ENCODE peak calls at places on chromosome 21, in nine cellular contexts. C, G, N, T, V, Z, K, F and O are unnamed samples.

GRCh38 chr21:26966978-26967913 is at the start of gene ADAMTS5:
- DNase-seq in Z (no peak), N (peak; percentile 57), G (peak; percentile 84), F (no peak), K (peak; percentile 67), C (peak; percentile 80), V (peak; percentile 51), T (no peak), O (peak; percentile 55)

GRCh38 chr21:34722684-34723300 is 54.0 kb downstream of the CLIC6 start:
- DNase-seq in V (no peak), C (peak; percentile 35), T (peak; percentile 12), G (peak; percentile 86), N (no peak), K (no peak), Z (peak; percentile 38), F (no peak), O (no peak)

GRCh38 chr21:17613242-17613676 is 558 bp upstream of the BTG3 start:
- DNase-seq in V (no peak), N (peak; percentile 47), T (no peak), G (no peak), F (peak; percentile 87), Z (peak; percentile 29), K (peak; percentile 40), C (no peak), O (peak; percentile 23)

GRCh38 chr21:32414579-32415358 is 2.3 kb downstream of the EVA1C start:
- DNase-seq in T (no peak), F (no peak), V (no peak), C (peak; percentile 42), N (no peak), G (no peak), Z (no peak), K (peak; percentile 55), O (no peak)

GRCh38 chr21:25735895-25736597 is 1.3 kb downstream of the GABPA start:
- DNase-seq in Z (peak; percentile 32), F (no peak), V (no peak), G (no peak), K (peak; percentile 42), C (no peak), N (no peak), T (no peak), O (no peak)

GRCh38 chr21:25292396-25292795 is 314.9 kb downstream of the MRPL39 start:
- DNase-seq in F (no peak), G (no peak), Z (no peak), K (no peak), N (no peak), C (no peak), T (no peak), V (no peak), O (no peak)

GRCh38 chr21:22352088-22352487 is 1353.9 kb downstream of the NCAM2 start:
- DNase-seq in Z (no peak), K (no peak), F (no peak), N (no peak), G (no peak), V (no peak), C (no peak), T (no peak), O (no peak)

GRCh38 chr21:14482165-14482564 is 64.0 kb downstream of the SAMSN1 start:
- DNase-seq in V (no peak), G (no peak), Z (no peak), C (no peak), N (no peak), T (no peak), F (no peak), K (no peak), O (no peak)

GRCh38 chr21:32096411-32096810 is 182.4 kb downstream of the MIS18A start:
- DNase-seq in C (peak; percentile 56), N (no peak), V (no peak), Z (peak; percentile 11), F (no peak), G (peak; percentile 85), K (peak; percentile 12), T (no peak), O (peak; percentile 17)

GRCh38 chr21:45934570-45934969 is 47.0 kb upstream of the COL6A1 start:
- DNase-seq in N (no peak), F (no peak), C (no peak), Z (no peak), T (no peak), V (no peak), G (no peak), K (no peak), O (no peak)

GRCh38 chr21:29513535-29513934 is 214.8 kb downstream of the BACH1 start:
- DNase-seq in V (no peak), F (no peak), C (no peak), Z (no peak), K (no peak), G (no peak), T (no peak), N (no peak), O (no peak)
- TF ChIP-seq CTCF in V (no peak), F (no peak), C (no peak), Z (no peak), K (no peak), G (no peak), T (no peak), N (no peak), O (no peak)

GRCh38 chr21:35932232-35932911 is 128.0 kb downstream of the SETD4 start:
- DNase-seq in G (no peak), C (no peak), K (peak; percentile 91), Z (peak; percentile 91), F (peak; percentile 54), N (no peak), V (peak; percentile 53), T (no peak), O (peak; percentile 27)
- H3K27ac ChIP-seq in G (no peak overlapping the region), C (peak overlapping the region; percentile 76), K (no peak overlapping the region), Z (peak overlapping the region; percentile 66), F (peak overlapping the region; percentile 63), N (peak overlapping the region; percentile 66), V (peak overlapping the region; percentile 71), T (no peak overlapping the region), O (peak overlapping the region; percentile 91)

GRCh38 chr21:39183272-39184049 is at the start of gene PSMG1:
- DNase-seq in Z (peak; percentile 95), F (peak; percentile 98), V (peak; percentile 96), T (peak; percentile 87), K (peak; percentile 97), C (peak; percentile 94), N (peak; percentile 93), G (peak; percentile 98), O (peak; percentile 95)

GRCh38 chr21:39182016-39182415 is 1.2 kb downstream of the PSMG1 start:
- DNase-seq in F (no peak), T (no peak), N (no peak), G (no peak), C (no peak), K (no peak), Z (peak; percentile 21), V (no peak), O (no peak)

GRCh38 chr21:39181205-39181818 is 1.9 kb downstream of the PSMG1 start:
- DNase-seq in T (no peak), K (no peak), G (no peak), Z (no peak), V (no peak), N (no peak), C (no peak), F (no peak), O (no peak)

GRCh38 chr21:39182484-39183271 is 573 bp downstream of the PSMG1 start:
- DNase-seq in K (peak; percentile 18), C (no peak), F (no peak), T (no peak), V (no peak), G (no peak), Z (no peak), N (no peak), O (no peak)

DNA sequence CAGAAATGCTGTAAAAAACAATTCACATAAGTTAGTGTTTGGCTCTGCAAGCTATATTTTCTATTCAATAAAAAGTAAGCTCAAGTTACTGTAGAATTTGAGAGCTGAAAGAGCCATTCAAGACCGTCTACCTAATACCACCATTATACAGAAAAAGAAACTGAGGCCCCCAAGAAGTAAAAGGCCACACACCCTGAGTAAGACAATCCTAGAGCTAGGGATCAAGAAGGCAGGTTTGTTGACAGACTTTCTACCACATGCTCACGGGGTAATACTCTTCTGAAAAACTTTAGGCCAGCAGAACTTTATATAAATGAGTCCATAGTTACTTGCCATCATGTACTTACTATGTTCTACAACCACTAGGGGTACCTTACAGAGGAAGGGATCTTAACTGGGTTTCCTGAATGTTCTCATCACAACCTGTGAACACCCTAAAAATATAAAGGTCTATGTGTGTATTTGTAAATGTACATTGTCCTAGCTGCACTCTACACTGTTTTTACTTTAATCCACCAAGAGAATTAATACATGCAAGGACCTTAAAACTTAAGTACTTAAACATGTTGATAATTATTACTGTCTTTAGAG is 2.7 kb downstream of the PSMG1 start:
- DNase-seq in T (no peak), N (no peak), K (peak; percentile 12), C (no peak), F (no peak), V (no peak), Z (peak; percentile 52), G (no peak), O (no peak)
- TF ChIP-seq CTCF in T (peak; percentile 39), N (no peak), K (peak; percentile 19), C (peak; percentile 34), F (no peak), V (no peak), Z (peak; percentile 76), G (peak; percentile 62), O (peak; percentile 12)

DNA sequence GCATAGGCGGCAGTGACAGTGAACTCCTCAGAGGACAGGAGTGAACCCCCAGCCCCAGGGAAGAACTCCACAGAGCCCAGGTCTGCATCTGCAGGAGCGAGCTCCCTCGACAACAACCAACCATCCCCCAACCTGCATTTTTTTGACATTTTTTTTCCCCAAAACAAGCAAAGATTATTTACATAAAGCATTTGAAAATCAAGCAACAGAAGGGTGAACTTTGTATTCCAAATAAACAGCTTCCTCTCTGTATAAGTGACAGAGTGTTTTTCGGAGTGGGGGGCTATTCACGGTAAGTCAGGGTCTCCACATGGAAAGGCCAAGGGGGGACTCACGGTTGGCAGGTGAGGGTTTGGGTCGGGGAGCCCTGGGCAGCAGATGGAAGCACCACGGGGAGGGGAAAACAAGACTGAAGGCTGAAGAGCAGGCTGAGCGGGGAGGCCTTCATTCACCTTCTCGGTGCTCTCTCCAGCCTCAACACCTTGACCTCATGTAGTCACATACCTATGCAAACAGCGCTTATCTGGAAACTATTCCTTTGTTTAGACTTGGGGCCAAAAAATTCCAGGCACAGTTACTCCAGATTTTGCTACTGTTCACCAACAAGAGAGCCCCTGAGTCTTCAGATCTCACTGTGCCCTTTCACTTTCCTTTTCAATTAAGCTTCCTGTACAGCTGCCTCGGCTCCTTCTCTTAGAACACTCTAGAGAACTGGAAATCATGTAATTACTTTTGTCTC is 27.6 kb downstream of the C2CD2 start:
- DNase-seq in T (peak; percentile 9), K (peak; percentile 64), F (peak; percentile 37), N (peak; percentile 10), C (no peak), G (peak; percentile 68), V (no peak), Z (peak; percentile 82), O (no peak)
- H3K27ac ChIP-seq in T (peak overlapping the region; percentile 75), K (no peak overlapping the region), F (peak overlapping the region; percentile 92), N (peak overlapping the region; percentile 71), C (no peak overlapping the region), G (no peak overlapping the region), V (peak overlapping the region; percentile 91), Z (peak overlapping the region; percentile 83), O (peak overlapping the region; percentile 80)

GRCh38 chr21:40345700-40346099 is 478.5 kb downstream of the PCP4 start:
- DNase-seq in N (no peak), C (no peak), K (no peak), F (no peak), G (no peak), T (no peak), V (no peak), Z (no peak), O (no peak)
- TF ChIP-seq CTCF in N (no peak), C (no peak), K (no peak), F (no peak), G (no peak), T (no peak), V (no peak), Z (no peak), O (no peak)